ENCODE peak calls at places on chromosomes 3 and 15, in four cellular contexts. S is transverse colon, A is ovary, P is GM12878. N is an unnamed sample.

GRCh38 chr3:16290007-16290826 is 25.2 kb downstream of the OXNAD1 start:
- DNase-seq in S (peak; percentile 46), A (peak; percentile 50), P (no peak), N (no peak)

GRCh38 chr15:73685981-73686380 is 1.8 kb downstream of the CD276 start:
- DNase-seq in S (no peak), A (no peak), P (no peak), N (no peak)

GRCh38 chr3:46946416-46946815 is 30.1 kb downstream of the CCDC12 start:
- DNase-seq in S (no peak), A (no peak), P (no peak), N (no peak)

GRCh38 chr3:14122301-14122700 is 2.4 kb downstream of the CHCHD4 start:
- DNase-seq in S (no peak), A (no peak), P (no peak), N (no peak)

GRCh38 chr3:71564361-71564760 is 19.2 kb downstream of the FOXP1 start:
- DNase-seq in S (no peak), A (no peak), P (no peak), N (no peak)

GRCh38 chr3:44359146-44359751 is 20.7 kb downstream of the TCAIM start:
- DNase-seq in S (no peak), A (no peak), P (no peak), N (no peak)

GRCh38 chr3:173826901-173827609 is 429.5 kb downstream of the NLGN1 start:
- DNase-seq in S (no peak), A (no peak), P (no peak), N (no peak)

GRCh38 chr3:85881833-85882393 is 923.1 kb downstream of the CADM2 start:
- DNase-seq in S (no peak), A (no peak), P (no peak), N (no peak)

GRCh38 chr3:128555098-128555825 is 62.3 kb upstream of the GATA2 start:
- DNase-seq in S (peak; percentile 16), A (no peak), P (no peak), N (no peak)

GRCh38 chr3:105907790-105908189 is 39.0 kb upstream of the CBLB start:
- DNase-seq in S (no peak), A (no peak), P (peak; percentile 25), N (no peak)

GRCh38 chr3:86869536-86869935 is 121.4 kb downstream of the VGLL3 start:
- DNase-seq in S (no peak), A (no peak), P (no peak), N (no peak)

GRCh38 chr3:46856576-46857471 is 6.4 kb downstream of the MYL3 start:
- DNase-seq in S (no peak), A (no peak), P (no peak), N (no peak)

GRCh38 chr3:194323785-194324735 is 27.1 kb downstream of the CPN2 start:
- DNase-seq in S (peak; percentile 63), A (peak; percentile 43), P (no peak), N (peak; percentile 60)

GRCh38 chr3:113304102-113304501 is 92.7 kb downstream of the BOC start:
- DNase-seq in S (no peak), A (no peak), P (no peak), N (no peak)

GRCh38 chr3:57949779-57950618 is 58.2 kb upstream of the FLNB start:
- DNase-seq in S (no peak), A (no peak), P (no peak), N (peak; percentile 53)

GRCh38 chr3:57953541-57953940 is 54.7 kb upstream of the FLNB start:
- DNase-seq in S (no peak), A (no peak), P (no peak), N (no peak)

GRCh38 chr3:57951106-57951882 is 56.9 kb upstream of the FLNB start:
- DNase-seq in S (peak; percentile 60), A (peak; percentile 48), P (no peak), N (peak; percentile 69)

GRCh38 chr3:57952651-57953050 is 55.6 kb upstream of the FLNB start:
- DNase-seq in S (no peak), A (no peak), P (no peak), N (no peak)

DNA sequence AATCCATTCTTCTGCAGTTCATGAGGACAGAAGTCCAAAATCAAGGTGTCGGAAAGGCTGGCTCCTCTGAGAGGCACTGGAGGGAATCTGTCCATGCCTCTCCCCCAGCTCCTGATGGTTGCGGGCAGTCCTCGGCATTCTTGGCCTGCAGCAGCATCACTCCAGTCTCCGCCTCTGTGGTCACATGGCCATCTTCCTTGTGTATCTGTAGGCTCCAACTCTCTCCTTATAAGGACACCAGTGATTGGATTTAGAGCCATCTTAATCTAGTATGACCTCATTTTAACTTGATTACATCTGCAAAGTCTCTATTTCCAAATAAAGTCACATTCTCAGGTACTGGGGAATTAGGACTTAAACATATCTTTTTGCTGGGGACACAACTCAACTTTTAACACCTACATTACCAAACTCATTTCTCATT is 56.0 kb upstream of the FLNB start:
- DNase-seq in S (no peak), A (peak; percentile 41), P (no peak), N (no peak)
- TF ChIP-seq POLR2A in S (peak; percentile 32), A (no peak), P (no peak), N (peak; percentile 50)

DNA sequence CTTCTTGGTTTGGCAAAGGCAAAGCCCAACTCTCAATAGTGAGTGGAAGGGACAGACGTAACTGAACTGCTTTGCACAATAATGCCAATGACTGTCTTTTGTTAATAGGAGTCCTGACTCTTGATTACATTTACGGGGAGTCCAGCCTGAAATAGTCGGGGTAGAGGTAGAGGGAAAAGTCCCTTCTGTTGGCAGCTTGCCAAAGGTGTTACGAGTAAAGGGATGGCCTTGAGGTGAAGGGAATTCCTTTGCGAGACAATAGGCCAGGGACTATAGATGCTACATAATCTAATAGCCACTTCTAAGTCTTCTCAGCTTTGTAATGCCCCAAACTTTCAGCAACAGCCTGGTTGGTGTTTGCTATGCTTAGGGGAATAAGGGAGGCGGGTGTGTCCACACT is 2.2 kb upstream of the SENP2 start:
- DNase-seq in S (no peak), A (no peak), P (no peak), N (no peak)
- TF ChIP-seq POLR2A in S (no peak), A (no peak), P (no peak), N (no peak)

DNA sequence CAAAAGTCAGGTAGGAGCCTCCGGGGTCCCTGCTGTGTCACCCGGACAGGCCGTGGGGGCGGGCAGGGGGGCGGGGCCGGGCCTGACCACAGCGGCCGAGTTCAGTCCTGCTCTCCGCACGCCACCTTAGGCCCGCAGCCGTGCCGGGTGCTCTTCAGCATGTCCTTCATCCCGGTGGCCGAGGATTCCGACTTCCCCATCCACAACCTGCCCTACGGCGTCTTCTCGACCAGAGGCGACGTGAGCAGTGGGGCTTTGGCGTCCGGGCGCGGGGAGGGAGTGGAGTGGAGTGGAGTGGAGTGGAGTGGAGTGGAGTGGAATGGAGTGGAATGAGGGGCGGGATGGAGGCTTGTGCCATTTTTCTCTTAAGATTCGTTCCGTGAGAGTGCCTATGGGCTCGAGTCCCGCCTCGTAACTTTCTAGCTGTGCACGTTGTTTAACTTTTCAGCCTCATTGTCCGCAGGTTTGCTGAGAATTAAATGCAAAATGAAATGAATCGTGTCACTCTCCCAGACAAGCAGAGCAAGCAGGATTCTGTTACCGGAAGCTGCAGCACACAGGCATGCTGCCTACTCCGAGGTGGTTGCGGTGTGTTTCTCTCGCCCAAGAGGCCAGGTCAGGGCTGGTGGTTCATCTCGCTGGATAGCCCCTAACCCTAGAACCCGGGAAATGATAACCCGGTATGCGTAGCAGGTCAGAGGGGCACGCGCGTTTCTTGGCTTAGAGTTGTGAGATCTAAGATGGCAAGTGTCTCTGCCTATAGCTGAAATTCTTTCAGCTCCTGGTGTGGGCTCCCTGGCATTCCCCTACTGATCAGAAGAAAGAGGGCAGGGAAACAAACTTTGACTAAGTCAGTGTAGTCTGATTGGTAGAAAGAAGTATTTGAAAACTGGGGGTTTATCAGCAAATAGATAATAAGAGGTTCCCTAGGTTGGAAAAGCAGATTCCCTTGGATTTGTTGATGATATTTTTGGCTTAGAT is at the start of gene FAH:
- DNase-seq in S (peak; percentile 36), A (peak; percentile 51), P (no peak), N (peak; percentile 39)
- TF ChIP-seq POLR2A in S (peak; percentile 36), A (peak; percentile 34), P (peak; percentile 77), N (peak; percentile 26)

GRCh38 chr3:50321146-50321843 is 1.2 kb downstream of the HYAL2 start:
- DNase-seq in S (peak; percentile 91), A (peak; percentile 91), P (peak; percentile 42), N (peak; percentile 81)
- TF ChIP-seq POLR2A in S (no peak), A (peak; percentile 65), P (peak; percentile 56), N (peak; percentile 73)

GRCh38 chr3:190513409-190514162 is at the start of gene IL1RAP:
- DNase-seq in S (peak; percentile 92), A (peak; percentile 89), P (peak; percentile 47), N (peak; percentile 90)
- TF ChIP-seq POLR2A in S (peak; percentile 60), A (no peak), P (peak; percentile 49), N (peak; percentile 56)

GRCh38 chr15:64460737-64461576 is 579 bp downstream of the ZNF609 start:
- DNase-seq in S (peak; percentile 28), A (peak; percentile 59), P (no peak), N (no peak)
- TF ChIP-seq POLR2A in S (peak; percentile 53), A (peak; percentile 48), P (peak; percentile 50), N (no peak)

DNA sequence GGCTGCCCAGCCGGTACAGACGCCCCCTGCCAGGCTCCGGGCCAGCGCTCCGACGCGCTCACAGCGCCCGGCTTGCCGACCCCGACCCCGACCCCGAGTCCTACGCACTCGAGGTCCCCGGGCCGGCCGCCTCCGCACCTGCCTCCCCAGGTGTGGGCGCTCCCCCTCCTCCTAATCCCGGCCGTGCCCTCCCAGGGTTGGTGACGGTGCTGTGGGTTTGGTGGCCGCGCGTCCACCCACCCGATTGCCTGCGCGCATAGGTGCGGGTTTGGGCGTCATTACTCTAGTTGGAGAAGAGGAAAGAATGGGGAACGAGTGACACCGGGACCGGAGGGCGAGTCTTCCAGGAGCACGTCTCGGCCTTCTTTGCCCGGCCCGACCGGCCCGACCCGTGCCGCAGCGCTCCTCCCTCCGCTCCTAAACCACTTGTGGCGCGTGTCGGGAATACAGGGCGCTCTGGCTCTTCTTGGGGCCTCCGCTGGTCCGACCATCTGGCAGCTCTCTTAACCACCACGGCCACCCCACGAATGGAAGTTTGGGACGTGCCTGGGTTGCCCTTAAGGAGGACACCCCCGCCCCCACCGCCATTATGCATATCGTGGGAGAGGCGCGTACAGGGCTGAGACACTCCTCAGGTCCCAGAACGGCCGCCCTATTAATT is 814 bp upstream of the THRB start:
- DNase-seq in S (peak; percentile 67), A (peak; percentile 30), P (no peak), N (no peak)
- TF ChIP-seq POLR2A in S (peak; percentile 54), A (no peak), P (no peak), N (no peak)

GRCh38 chr15:70892002-70892911 is at the start of the genes LRRC49 and THAP10:
- DNase-seq in S (peak; percentile 84), A (peak; percentile 89), P (peak; percentile 64), N (peak; percentile 34)
- TF ChIP-seq POLR2A in S (no peak), A (peak; percentile 40), P (peak; percentile 30), N (peak; percentile 55)

GRCh38 chr15:90529369-90530249 is at the start of gene CRTC3:
- DNase-seq in S (peak; percentile 60), A (peak; percentile 76), P (no peak), N (peak; percentile 50)
- TF ChIP-seq POLR2A in S (no peak), A (peak; percentile 62), P (peak; percentile 82), N (peak; percentile 70)